ENCODE peak calls at places on chromosomes 4 and X, in four cellular contexts. M, C, B and H are unnamed samples.

GRCh38 chr4:176762661-176763308 is 29.9 kb downstream of the VEGFC start:
- DNase-seq in C (no peak), M (no peak), B (peak; percentile 28), H (no peak)

GRCh38 chr4:120843840-120844527 is 78.5 kb downstream of the PRDM5 start:
- DNase-seq in B (peak; percentile 70), M (no peak), C (no peak), H (no peak)

GRCh38 chrX:153301746-153302145 is 19.8 kb downstream of the PNMA6F start:
- DNase-seq in C (no peak), M (no peak), B (no peak), H (no peak)

GRCh38 chr4:110589297-110589696 is 33.6 kb downstream of the PITX2 start:
- DNase-seq in C (no peak), M (no peak), B (no peak), H (peak; percentile 16)

GRCh38 chr4:53563824-53564223 is 27.5 kb downstream of the LNX1 start:
- DNase-seq in B (no peak), C (no peak), M (no peak), H (no peak)

GRCh38 chrX:124634363-124634762 is 288.0 kb downstream of the SH2D1A start:
- DNase-seq in C (no peak), M (no peak), B (no peak), H (no peak)

GRCh38 chrX:132758778-132759177 is 199.7 kb downstream of the HS6ST2 start:
- DNase-seq in C (no peak), B (peak; percentile 25), M (no peak), H (no peak)

GRCh38 chr4:122218762-122219161 is 66.6 kb downstream of the BLTP1 start:
- DNase-seq in B (peak; percentile 35), C (no peak), M (no peak), H (no peak)

GRCh38 chr4:120317713-120318112 is 251.1 kb upstream of the MAD2L1 start:
- DNase-seq in C (no peak), M (no peak), B (no peak), H (no peak)

GRCh38 chr4:2353222-2354107 is 65.0 kb downstream of the ZFYVE28 start:
- DNase-seq in M (no peak), B (peak; percentile 79), C (no peak), H (no peak)

GRCh38 chr4:145626623-145626982 is 7.4 kb downstream of the MMAA start:
- DNase-seq in C (no peak), B (no peak), M (no peak), H (no peak)

GRCh38 chr4:173334891-173335754 is 965 bp upstream of the HMGB2 start:
- DNase-seq in M (peak; percentile 65), C (no peak), B (peak; percentile 91), H (peak; percentile 72)

GRCh38 chrX:11533211-11533651 is 132.5 kb downstream of the ARHGAP6 start:
- DNase-seq in B (peak; percentile 71), C (peak; percentile 48), M (peak; percentile 60), H (peak; percentile 67)

GRCh38 chrX:152884171-152884570 is 13.7 kb upstream of the ZNF185 start:
- DNase-seq in C (no peak), M (no peak), B (no peak), H (no peak)

GRCh38 chr4:100738388-100739165 is 220.8 kb upstream of the EMCN start:
- DNase-seq in C (peak; percentile 61), B (peak; percentile 36), M (no peak), H (peak; percentile 79)

GRCh38 chr4:170979736-170980135 is 833.5 kb upstream of the GALNTL6 start:
- DNase-seq in C (no peak), M (no peak), B (no peak), H (no peak)